ENCODE peak calls at places on chromosomes 16 and 17, in four cellular contexts. One of them, this sample, is unnamed.

GRCh38 chr16:9033125-9033830 is 58.2 kb upstream of the HAPSTR1 start:
- DNase-seq in HFF-Myc: no peak
- DNase-seq in transverse colon: peak
- DNase-seq in choroid plexus epithelial cell: peak
- DNase-seq in this sample: no peak

GRCh38 chr17:2400474-2400866 is 390 bp downstream of the MNT start:
- DNase-seq in HFF-Myc: no peak
- DNase-seq in transverse colon: peak
- DNase-seq in choroid plexus epithelial cell: peak
- DNase-seq in this sample: no peak

GRCh38 chr16:35602116-35602515 is 2142.7 kb downstream of the TP53TG3F start:
- DNase-seq in HFF-Myc: no peak
- DNase-seq in transverse colon: no peak
- DNase-seq in choroid plexus epithelial cell: no peak
- DNase-seq in this sample: no peak

GRCh38 chr17:14744716-14745115 is 443.8 kb downstream of the HS3ST3B1 start:
- DNase-seq in HFF-Myc: no peak
- DNase-seq in transverse colon: no peak
- DNase-seq in choroid plexus epithelial cell: peak
- DNase-seq in this sample: no peak

GRCh38 chr17:58329808-58330543 is 1.4 kb upstream of the TSPOAP1 start:
- DNase-seq in HFF-Myc: no peak
- DNase-seq in transverse colon: no peak
- DNase-seq in choroid plexus epithelial cell: no peak
- DNase-seq in this sample: no peak

GRCh38 chr16:89191901-89192184 is 8.5 kb downstream of the SLC22A31 start:
- DNase-seq in HFF-Myc: no peak
- DNase-seq in transverse colon: no peak
- DNase-seq in choroid plexus epithelial cell: no peak
- DNase-seq in this sample: no peak

GRCh38 chr16:66511615-66512500 is 38.1 kb downstream of the TK2 start:
- DNase-seq in HFF-Myc: peak
- DNase-seq in transverse colon: no peak
- DNase-seq in choroid plexus epithelial cell: peak
- DNase-seq in this sample: no peak

GRCh38 chr17:312476-313148 is 40.0 kb downstream of the RPH3AL start:
- DNase-seq in HFF-Myc: no peak
- DNase-seq in transverse colon: no peak
- DNase-seq in choroid plexus epithelial cell: no peak
- DNase-seq in this sample: no peak

GRCh38 chr17:78140169-78141051 is 5.8 kb upstream of the C17orf99 start:
- DNase-seq in HFF-Myc: peak
- DNase-seq in transverse colon: peak
- DNase-seq in choroid plexus epithelial cell: peak
- DNase-seq in this sample: no peak

GRCh38 chr17:82449883-82450356 is 632 bp downstream of the CYBC1 start:
- DNase-seq in HFF-Myc: no peak
- DNase-seq in transverse colon: no peak
- DNase-seq in choroid plexus epithelial cell: no peak
- DNase-seq in this sample: no peak

GRCh38 chr16:6195966-6196365 is 1098.4 kb upstream of the EEF2KMT start:
- DNase-seq in HFF-Myc: no peak
- DNase-seq in transverse colon: no peak
- DNase-seq in choroid plexus epithelial cell: no peak
- DNase-seq in this sample: no peak

GRCh38 chr16:27235055-27235937 is 32.0 kb downstream of the KDM8 start:
- DNase-seq in HFF-Myc: peak
- DNase-seq in transverse colon: peak
- DNase-seq in choroid plexus epithelial cell: peak
- DNase-seq in this sample: peak

GRCh38 chr16:13936596-13937081 is 16.7 kb downstream of the ERCC4 start:
- DNase-seq in HFF-Myc: no peak
- DNase-seq in transverse colon: no peak
- DNase-seq in choroid plexus epithelial cell: peak
- DNase-seq in this sample: no peak

GRCh38 chr16:51994597-51994996 is 552.3 kb downstream of the TOX3 start:
- DNase-seq in HFF-Myc: no peak
- DNase-seq in transverse colon: peak
- DNase-seq in choroid plexus epithelial cell: no peak
- DNase-seq in this sample: no peak

GRCh38 chr17:19346351-19347255 is 15.9 kb downstream of the B9D1 start:
- DNase-seq in HFF-Myc: peak
- DNase-seq in transverse colon: peak
- DNase-seq in choroid plexus epithelial cell: peak
- DNase-seq in this sample: peak

GRCh38 chr17:71168083-71168741 is 952.6 kb upstream of the SOX9 start:
- DNase-seq in HFF-Myc: no peak
- DNase-seq in transverse colon: no peak
- DNase-seq in choroid plexus epithelial cell: no peak
- DNase-seq in this sample: no peak

GRCh38 chr17:56808503-56808902 is 25.2 kb downstream of the C17orf67 start:
- DNase-seq in HFF-Myc: no peak
- DNase-seq in transverse colon: no peak
- DNase-seq in choroid plexus epithelial cell: no peak
- DNase-seq in this sample: no peak

GRCh38 chr16:83439412-83439811 is 368.4 kb upstream of the HSBP1 start:
- DNase-seq in HFF-Myc: no peak
- DNase-seq in transverse colon: no peak
- DNase-seq in choroid plexus epithelial cell: no peak
- DNase-seq in this sample: no peak

GRCh38 chr17:48240122-48240521 is 132.6 kb downstream of the SNX11 start:
- DNase-seq in HFF-Myc: no peak
- DNase-seq in transverse colon: no peak
- DNase-seq in choroid plexus epithelial cell: no peak
- DNase-seq in this sample: no peak

GRCh38 chr16:3575491-3575890 is 1.7 kb downstream of the NLRC3 start:
- DNase-seq in HFF-Myc: no peak
- DNase-seq in transverse colon: no peak
- DNase-seq in choroid plexus epithelial cell: no peak
- DNase-seq in this sample: no peak

GRCh38 chr17:64622931-64623654 is 39.0 kb downstream of the SMURF2 start:
- DNase-seq in HFF-Myc: peak
- DNase-seq in transverse colon: no peak
- DNase-seq in choroid plexus epithelial cell: peak
- DNase-seq in this sample: peak

GRCh38 chr16:11681977-11682654 is 13.9 kb downstream of the SNN start:
- DNase-seq in HFF-Myc: no peak
- DNase-seq in transverse colon: peak
- DNase-seq in choroid plexus epithelial cell: no peak
- DNase-seq in this sample: no peak

GRCh38 chr16:65119905-65120341 is 1.9 kb downstream of the CDH11 start:
- DNase-seq in HFF-Myc: no peak
- DNase-seq in transverse colon: no peak
- DNase-seq in choroid plexus epithelial cell: peak
- DNase-seq in this sample: no peak

GRCh38 chr16:65116818-65117430 is 4.9 kb downstream of the CDH11 start:
- DNase-seq in HFF-Myc: no peak
- DNase-seq in transverse colon: no peak
- DNase-seq in choroid plexus epithelial cell: peak
- DNase-seq in this sample: no peak

GRCh38 chr16:65118866-65119265 is 3.0 kb downstream of the CDH11 start:
- DNase-seq in HFF-Myc: no peak
- DNase-seq in transverse colon: no peak
- DNase-seq in choroid plexus epithelial cell: no peak
- DNase-seq in this sample: no peak

GRCh38 chr16:65116216-65116615 is 5.6 kb downstream of the CDH11 start:
- DNase-seq in HFF-Myc: no peak
- DNase-seq in transverse colon: no peak
- DNase-seq in choroid plexus epithelial cell: no peak
- DNase-seq in this sample: no peak

GRCh38 chr16:65117701-65118448 is 4.0 kb downstream of the CDH11 start:
- DNase-seq in HFF-Myc: peak
- DNase-seq in transverse colon: peak
- DNase-seq in choroid plexus epithelial cell: peak
- DNase-seq in this sample: no peak
- H3K4me3 ChIP-seq in HFF-Myc: peak
- H3K4me3 ChIP-seq in transverse colon: no peak
- H3K4me3 ChIP-seq in choroid plexus epithelial cell: peak
- H3K4me3 ChIP-seq in this sample: peak

GRCh38 chr17:74736423-74737298 is at the start of gene RAB37:
- DNase-seq in HFF-Myc: no peak
- DNase-seq in transverse colon: peak
- DNase-seq in choroid plexus epithelial cell: no peak
- DNase-seq in this sample: no peak
- H3K4me3 ChIP-seq in HFF-Myc: no peak
- H3K4me3 ChIP-seq in transverse colon: peak
- H3K4me3 ChIP-seq in choroid plexus epithelial cell: no peak
- H3K4me3 ChIP-seq in this sample: no peak

DNA sequence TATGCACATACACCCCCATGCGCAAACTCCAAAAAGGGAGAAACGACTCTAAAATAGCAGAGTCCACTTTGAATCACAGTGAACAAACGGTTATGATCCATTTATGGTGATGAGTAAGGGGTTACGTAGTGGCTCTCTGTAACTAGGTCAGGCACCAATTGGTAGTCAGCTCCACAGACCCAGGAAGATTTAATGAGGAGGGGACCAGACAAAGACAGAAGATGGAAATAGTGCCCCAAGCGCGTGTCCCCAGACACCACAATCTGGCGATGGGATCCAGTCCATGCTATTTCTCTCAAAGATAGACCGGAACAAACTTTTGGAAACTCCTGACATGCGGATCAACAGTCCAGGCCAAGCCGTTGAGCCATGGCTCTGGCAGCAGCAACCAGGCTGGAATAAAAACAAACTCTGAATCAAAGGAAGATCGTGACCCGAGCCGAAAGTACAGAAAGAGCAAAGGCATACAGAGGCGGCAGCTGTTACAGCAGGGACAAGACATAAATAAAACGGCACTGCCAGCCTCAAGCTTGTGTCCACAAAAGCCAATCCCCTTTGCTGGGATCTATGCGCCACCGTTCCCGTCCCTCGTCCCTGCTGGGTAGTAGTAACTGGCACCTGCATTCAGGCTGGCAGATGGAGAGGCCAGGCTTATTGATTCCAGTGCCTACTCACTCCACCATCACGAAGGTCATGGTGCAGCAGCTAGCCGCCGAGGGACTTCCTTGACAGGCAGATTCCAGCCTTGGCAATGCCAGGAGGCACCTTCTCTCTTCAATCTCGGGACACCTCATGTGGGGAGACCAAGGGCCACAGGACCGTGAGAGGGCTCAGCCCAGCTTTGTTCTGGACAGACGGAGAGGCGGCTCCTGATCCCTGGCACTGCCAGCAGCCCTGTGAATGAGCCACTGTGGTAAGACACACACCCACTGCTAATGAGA is 50.2 kb downstream of the CDH11 start:
- DNase-seq in HFF-Myc: no peak
- DNase-seq in transverse colon: peak
- DNase-seq in choroid plexus epithelial cell: peak
- DNase-seq in this sample: no peak
- H3K4me3 ChIP-seq in HFF-Myc: no peak
- H3K4me3 ChIP-seq in transverse colon: no peak
- H3K4me3 ChIP-seq in choroid plexus epithelial cell: no peak
- H3K4me3 ChIP-seq in this sample: no peak

GRCh38 chr16:86565181-86565631 is 1.4 kb upstream of the FOXC2 start:
- DNase-seq in HFF-Myc: no peak
- DNase-seq in transverse colon: no peak
- DNase-seq in choroid plexus epithelial cell: peak
- DNase-seq in this sample: no peak

GRCh38 chr16:86567701-86568571 is 1.3 kb downstream of the FOXC2 start:
- DNase-seq in HFF-Myc: no peak
- DNase-seq in transverse colon: no peak
- DNase-seq in choroid plexus epithelial cell: peak
- DNase-seq in this sample: no peak

GRCh38 chr16:86566966-86567700 is 504 bp downstream of the FOXC2 start:
- DNase-seq in HFF-Myc: no peak
- DNase-seq in transverse colon: no peak
- DNase-seq in choroid plexus epithelial cell: peak
- DNase-seq in this sample: no peak

GRCh38 chr16:86565644-86566511 is 751 bp upstream of the FOXC2 start:
- DNase-seq in HFF-Myc: no peak
- DNase-seq in transverse colon: no peak
- DNase-seq in choroid plexus epithelial cell: peak
- DNase-seq in this sample: no peak

DNA sequence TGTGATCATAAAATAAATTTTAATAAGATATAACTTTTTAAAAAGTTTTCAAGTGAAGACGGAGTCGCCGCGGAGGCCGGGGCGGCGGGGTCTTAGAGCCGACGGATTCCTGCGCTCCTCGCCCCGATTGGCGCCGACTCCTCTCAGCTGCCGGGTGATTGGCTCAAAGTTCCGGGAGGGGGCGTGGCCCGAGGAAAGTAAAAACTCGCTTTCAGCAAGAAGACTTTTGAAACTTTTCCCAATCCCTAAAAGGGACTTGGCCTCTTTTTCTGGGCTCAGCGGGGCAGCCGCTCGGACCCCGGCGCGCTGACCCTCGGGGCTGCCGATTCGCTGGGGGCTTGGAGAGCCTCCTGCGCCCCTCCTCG is at the start of gene FOXC2:
- DNase-seq in HFF-Myc: peak
- DNase-seq in transverse colon: peak
- DNase-seq in choroid plexus epithelial cell: peak
- DNase-seq in this sample: no peak
- H3K4me3 ChIP-seq in HFF-Myc: peak
- H3K4me3 ChIP-seq in transverse colon: no peak
- H3K4me3 ChIP-seq in choroid plexus epithelial cell: peak
- H3K4me3 ChIP-seq in this sample: peak

GRCh38 chr17:44970136-44970737 is 2.1 kb upstream of the C1QL1 start:
- DNase-seq in HFF-Myc: no peak
- DNase-seq in transverse colon: peak
- DNase-seq in choroid plexus epithelial cell: peak
- DNase-seq in this sample: no peak
- H3K4me3 ChIP-seq in HFF-Myc: peak
- H3K4me3 ChIP-seq in transverse colon: peak
- H3K4me3 ChIP-seq in choroid plexus epithelial cell: peak
- H3K4me3 ChIP-seq in this sample: peak

This sample was measured in AG04449.